ENCODE peak calls at places on chromosomes 6 and 20, in eight cellular contexts. D is mammary epithelial cell; G is trophoblast cell; K is gastrocnemius medialis; W is CD8-positive, alpha-beta memory T cell; R is left lung; Z is MM.1S; O is naive thymus-derived CD4-positive, alpha-beta T cell. V is an unnamed sample.

GRCh38 chr6:150323205-150323604 is 45.6 kb upstream of the IYD start:
- DNase-seq in G (peak), D (no peak), Z (no peak), O (no peak), W (no peak), R (no peak), K (no peak), V (no peak)

GRCh38 chr6:104548297-104548696 is 311.4 kb downstream of the HACE1 start:
- DNase-seq in O (no peak), G (no peak), R (no peak), Z (no peak), K (no peak), W (no peak), D (no peak), V (no peak)

GRCh38 chr20:57390604-57391438 is at the start of gene RBM38:
- DNase-seq in D (peak), G (peak), R (peak), O (peak), Z (peak), K (peak), W (peak), V (no peak)

GRCh38 chr6:1840491-1841121 is 230.9 kb downstream of the FOXC1 start:
- DNase-seq in R (no peak), D (no peak), W (no peak), O (no peak), Z (no peak), K (no peak), G (peak), V (no peak)

GRCh38 chr6:1420382-1420781 is 31.0 kb downstream of the FOXF2 start:
- DNase-seq in G (no peak), D (no peak), W (no peak), O (no peak), K (no peak), R (no peak), Z (no peak), V (no peak)

GRCh38 chr6:143542915-143543314 is 31.4 kb upstream of the FUCA2 start:
- DNase-seq in O (no peak), G (no peak), K (no peak), W (no peak), D (peak), R (no peak), Z (no peak), V (no peak)

GRCh38 chr6:4030672-4031071 is 48.3 kb downstream of the FAM217A start:
- DNase-seq in D (no peak), O (no peak), W (no peak), K (no peak), Z (no peak), R (no peak), G (no peak), V (no peak)

GRCh38 chr6:21633511-21634109 is 40.1 kb downstream of the SOX4 start:
- DNase-seq in D (no peak), Z (no peak), G (no peak), O (no peak), W (no peak), R (no peak), K (no peak), V (no peak)

GRCh38 chr6:138987299-138987642 is 782 bp downstream of the REPS1 start:
- DNase-seq in D (peak), K (no peak), G (no peak), W (no peak), O (no peak), Z (no peak), R (peak), V (no peak)

GRCh38 chr20:59640267-59640666 is 35.9 kb downstream of the PHACTR3 start:
- DNase-seq in W (no peak), K (no peak), O (no peak), Z (no peak), D (no peak), G (no peak), R (no peak), V (no peak)

GRCh38 chr20:36092424-36093024 is 62.0 kb upstream of the EPB41L1 start:
- DNase-seq in O (no peak), G (peak), W (no peak), K (no peak), D (no peak), R (peak), Z (no peak), V (no peak)

GRCh38 chr6:52535711-52536423 is 41.0 kb downstream of the TRAM2 start:
- DNase-seq in R (no peak), Z (peak), D (no peak), W (no peak), G (no peak), K (no peak), O (no peak), V (no peak)

GRCh38 chr20:13349240-13349604 is 128.1 kb downstream of the ISM1 start:
- DNase-seq in W (no peak), K (no peak), D (no peak), Z (no peak), R (no peak), O (no peak), G (no peak), V (no peak)

GRCh38 chr6:38264605-38265004 is 375.1 kb downstream of the BTBD9 start:
- DNase-seq in R (no peak), G (no peak), K (no peak), W (no peak), D (no peak), O (no peak), Z (no peak), V (peak)

GRCh38 chr20:17854307-17854903 is 114.2 kb downstream of the SNX5 start:
- DNase-seq in G (peak), W (no peak), R (no peak), K (peak), D (peak), Z (peak), O (no peak), V (no peak)

GRCh38 chr6:45432944-45433343 is 55.2 kb upstream of the SUPT3H start:
- DNase-seq in R (no peak), W (no peak), O (no peak), K (no peak), G (no peak), D (peak), Z (no peak), V (no peak)

GRCh38 chr20:44660506-44660905 is 9.0 kb upstream of the ADA start:
- DNase-seq in G (no peak), Z (no peak), D (peak), O (no peak), K (no peak), W (no peak), R (no peak), V (no peak)

GRCh38 chr6:158905277-158905676 is 86.1 kb upstream of the EZR start:
- DNase-seq in K (no peak), W (no peak), G (peak), Z (no peak), O (no peak), R (no peak), D (no peak), V (no peak)

GRCh38 chr6:160430203-160430602 is 82.0 kb downstream of the SLC22A3 start:
- DNase-seq in K (no peak), R (no peak), D (no peak), W (no peak), G (no peak), O (no peak), Z (no peak), V (no peak)

GRCh38 chr20:17565164-17565845 is 4.6 kb upstream of the DSTN start:
- DNase-seq in G (peak), O (no peak), D (no peak), Z (no peak), R (no peak), K (no peak), W (no peak), V (no peak)

DNA sequence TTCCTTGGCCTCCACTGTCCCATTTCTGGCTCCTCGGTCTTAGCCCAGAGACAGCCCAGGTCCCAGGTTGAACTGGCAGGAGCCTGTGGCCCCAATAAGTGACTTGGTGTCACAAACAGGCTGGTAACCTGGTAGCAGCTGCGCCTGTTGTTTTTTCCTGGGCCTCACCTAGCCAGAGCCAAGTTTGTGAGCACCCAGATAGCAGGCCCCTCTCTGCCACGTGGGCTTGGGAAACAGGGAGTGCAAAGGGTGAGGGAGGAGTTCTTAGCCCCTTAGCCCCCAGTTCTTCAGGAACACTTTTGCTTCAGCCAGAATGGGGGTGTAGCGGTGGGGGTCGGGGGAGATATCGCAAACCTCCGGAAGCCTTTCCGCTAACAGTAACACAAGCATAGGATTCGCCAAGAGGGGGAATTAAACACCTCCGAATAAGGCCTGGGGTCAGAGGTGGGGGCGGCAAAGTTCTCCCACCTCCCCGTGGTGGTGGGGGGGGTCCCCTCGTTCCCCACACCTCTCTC is 760 bp downstream of the C6orf132 start:
- DNase-seq in Z (no peak), D (peak), G (no peak), K (no peak), W (no peak), O (no peak), R (no peak), V (no peak)
- H3K4me3 ChIP-seq in Z (no peak), D (peak), G (peak), K (peak), W (no peak), O (no peak), R (peak), V (peak)

GRCh38 chr6:12034831-12035230 is 22.7 kb downstream of the HIVEP1 start:
- DNase-seq in G (no peak), Z (no peak), K (no peak), W (no peak), D (no peak), R (no peak), O (no peak), V (no peak)
- H3K4me3 ChIP-seq in G (no peak), Z (no peak), K (no peak), W (no peak), D (no peak), R (no peak), O (no peak), V (no peak)

GRCh38 chr6:113630365-113630737 is 226.8 kb upstream of the MARCKS start:
- DNase-seq in G (peak), R (no peak), Z (no peak), W (no peak), K (no peak), O (no peak), D (peak), V (no peak)

GRCh38 chr6:113629940-113630339 is 227.2 kb upstream of the MARCKS start:
- DNase-seq in W (no peak), G (no peak), K (no peak), R (no peak), D (no peak), O (no peak), Z (no peak), V (no peak)

GRCh38 chr6:113632220-113632864 is 224.8 kb upstream of the MARCKS start:
- DNase-seq in D (peak), R (no peak), W (no peak), O (no peak), Z (peak), K (peak), G (peak), V (peak)

GRCh38 chr6:113630738-113631535 is 226.2 kb upstream of the MARCKS start:
- DNase-seq in K (peak), Z (peak), D (peak), O (no peak), G (peak), W (no peak), R (no peak), V (peak)

DNA sequence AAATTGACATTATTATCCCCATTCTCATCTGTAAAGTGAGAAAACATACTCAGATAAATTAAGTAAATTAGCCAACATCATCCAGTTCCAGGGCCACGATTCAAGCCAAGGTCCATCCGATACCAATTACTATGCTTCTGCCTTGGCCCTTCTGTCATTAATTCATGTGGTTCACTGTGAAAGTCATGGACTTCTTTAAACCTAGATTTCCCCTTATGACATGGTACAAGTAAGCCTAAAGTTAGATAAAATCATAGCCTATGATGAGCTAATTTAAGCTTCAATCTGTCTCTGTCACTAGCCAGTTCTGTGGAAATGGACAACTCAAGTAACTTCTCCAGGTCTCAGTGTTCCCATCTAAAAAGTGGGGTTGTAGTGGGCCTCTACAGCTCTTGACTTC is 225.5 kb upstream of the MARCKS start:
- DNase-seq in O (no peak), Z (peak), D (peak), R (no peak), W (no peak), K (no peak), G (no peak), V (no peak)
- H3K4me3 ChIP-seq in O (no peak), Z (peak), D (peak), R (no peak), W (no peak), K (peak), G (no peak), V (no peak)

GRCh38 chr6:11260249-11261038 is 28.0 kb upstream of the NEDD9 start:
- DNase-seq in K (no peak), O (no peak), W (no peak), D (no peak), R (no peak), Z (no peak), G (no peak), V (no peak)
- H3K4me3 ChIP-seq in K (no peak), O (no peak), W (no peak), D (no peak), R (no peak), Z (no peak), G (no peak), V (no peak)

GRCh38 chr6:109947001-109947400 is 31.1 kb upstream of the GPR6 start:
- DNase-seq in G (no peak), W (no peak), Z (no peak), D (no peak), R (no peak), O (no peak), K (no peak), V (no peak)

GRCh38 chr6:109949281-109950065 is 28.6 kb upstream of the GPR6 start:
- DNase-seq in Z (no peak), R (peak), D (no peak), W (no peak), G (no peak), O (no peak), K (no peak), V (no peak)

GRCh38 chr6:109939654-109940053 is 38.5 kb upstream of the GPR6 start:
- DNase-seq in G (peak), K (no peak), D (peak), O (no peak), Z (no peak), R (no peak), W (no peak), V (no peak)

GRCh38 chr6:109945091-109945490 is 33.0 kb upstream of the GPR6 start:
- DNase-seq in G (no peak), K (no peak), Z (no peak), W (no peak), R (no peak), O (no peak), D (no peak), V (no peak)

GRCh38 chr6:109944448-109944847 is 33.7 kb upstream of the GPR6 start:
- DNase-seq in G (no peak), O (no peak), Z (no peak), K (no peak), D (peak), R (no peak), W (no peak), V (peak)
- H3K4me3 ChIP-seq in G (no peak), O (no peak), Z (no peak), K (no peak), D (no peak), R (no peak), W (no peak), V (no peak)

GRCh38 chr6:47479874-47480273 is 2.3 kb downstream of the CD2AP start:
- DNase-seq in W (no peak), K (no peak), O (no peak), D (no peak), Z (no peak), G (no peak), R (no peak), V (no peak)
- H3K4me3 ChIP-seq in W (no peak), K (peak), O (peak), D (no peak), Z (peak), G (no peak), R (peak), V (peak)

DNA sequence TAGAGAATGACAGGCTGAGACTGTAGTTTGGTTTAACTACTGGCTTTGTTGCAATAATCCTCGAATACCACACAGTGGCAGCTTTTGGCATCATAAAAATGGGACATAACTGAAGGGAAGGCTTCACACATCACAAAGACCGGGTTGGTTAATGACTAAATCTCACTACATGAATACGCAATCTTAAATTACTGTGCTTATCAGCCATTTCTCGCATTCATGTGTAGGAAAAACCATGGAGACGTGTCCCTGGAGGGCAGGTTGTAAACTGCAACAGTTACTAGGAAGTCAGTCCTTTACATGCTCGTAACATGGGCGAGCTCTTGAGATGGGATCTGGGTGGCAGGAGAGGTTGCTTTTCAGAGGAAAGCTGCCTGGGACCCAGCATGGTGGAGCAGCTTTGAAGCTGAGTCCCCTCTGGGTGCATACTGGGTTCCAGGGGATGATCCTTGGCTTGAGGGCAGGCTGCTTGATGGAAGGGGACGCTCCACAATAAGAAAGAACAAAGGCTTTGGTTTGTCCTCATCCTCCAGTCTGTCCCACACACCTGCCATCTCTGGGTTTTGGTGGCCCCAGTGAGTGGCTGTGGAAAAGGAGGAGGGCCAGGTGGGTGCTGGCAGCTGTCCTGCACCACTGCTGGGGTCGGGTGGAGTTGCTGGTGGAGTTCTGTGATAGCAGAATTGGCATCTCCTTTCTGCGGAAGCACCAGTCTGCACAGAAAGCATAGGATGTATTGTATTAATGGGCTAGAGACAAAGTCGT is 2.1 kb downstream of the RPS21 start:
- DNase-seq in D (no peak), W (no peak), K (no peak), G (peak), O (no peak), Z (no peak), R (no peak), V (no peak)
- H3K4me3 ChIP-seq in D (no peak), W (no peak), K (no peak), G (no peak), O (no peak), Z (no peak), R (no peak), V (no peak)

V was measured in epithelial cell of proximal tubule.